ENCODE peak calls at places on chromosomes 12 and 14, in five cellular contexts. L is AG09319, H is SIG-M5, I is islet precursor cell, A is iPS-NIHi11. G is an unnamed sample.

GRCh38 chr12:5043589-5044419 is at the start of gene KCNA5:
- DNase-seq in H (no peak), L (no peak), I (peak; percentile 73), A (peak; percentile 74), G (no peak)

GRCh38 chr14:69535230-69535848 is 39.3 kb downstream of the CCDC177 start:
- DNase-seq in H (no peak), L (peak; percentile 12), I (peak; percentile 82), A (peak; percentile 89), G (peak; percentile 77)

GRCh38 chr14:52020866-52021717 is 31.7 kb downstream of the RTRAF start:
- DNase-seq in A (no peak), L (no peak), H (no peak), I (no peak), G (no peak)

GRCh38 chr12:108196921-108197320 is 67.8 kb downstream of the WSCD2 start:
- DNase-seq in I (no peak), H (no peak), A (no peak), L (no peak), G (no peak)

GRCh38 chr12:6228535-6229223 is 28.5 kb downstream of the CD9 start:
- DNase-seq in L (no peak), I (no peak), H (no peak), A (no peak), G (peak; percentile 50)

GRCh38 chr14:88388741-88389282 is 3.4 kb downstream of the SPATA7 start:
- DNase-seq in A (no peak), I (no peak), H (no peak), L (no peak), G (no peak)

GRCh38 chr12:90237841-90238240 is 529.2 kb upstream of the ATP2B1 start:
- DNase-seq in H (no peak), L (no peak), I (no peak), A (no peak), G (no peak)

GRCh38 chr12:55019784-55020183 is at the start of gene NEUROD4:
- DNase-seq in I (peak; percentile 99), A (peak; percentile 93), L (peak; percentile 5), H (no peak), G (peak; percentile 11)

GRCh38 chr14:31142455-31143087 is 65.0 kb downstream of the HECTD1 start:
- DNase-seq in L (no peak), A (no peak), I (no peak), H (no peak), G (no peak)

GRCh38 chr14:102910442-102910841 is 12.0 kb upstream of the AMN start:
- DNase-seq in H (no peak), I (no peak), L (no peak), A (no peak), G (no peak)

GRCh38 chr12:64801381-64801780 is 23.1 kb upstream of the TBC1D30 start:
- DNase-seq in I (no peak), A (peak; percentile 40), L (no peak), H (no peak), G (peak; percentile 49)

GRCh38 chr14:64405295-64405694 is 17.1 kb downstream of the MTHFD1 start:
- DNase-seq in I (no peak), H (no peak), A (no peak), L (no peak), G (no peak)

G was measured in foreskin fibroblast.